ENCODE peak calls at places on chromosomes 7 and 10, in seven cellular contexts. Q, M, J, T, X, C and P are unnamed samples.

GRCh38 chr7:129401968-129402860 is 32.0 kb upstream of the STRIP2 start:
- DNase-seq in C (no peak), X (no peak), M (no peak), J (no peak), Q (no peak), T (no peak), P (no peak)

GRCh38 chr10:104868231-104868630 is 227.1 kb downstream of the SORCS3 start:
- DNase-seq in X (no peak), C (no peak), M (no peak), Q (no peak), J (no peak), T (no peak), P (no peak)

GRCh38 chr7:98287486-98287959 is 6.0 kb downstream of the BRI3 start:
- DNase-seq in J (peak), Q (peak), X (no peak), C (peak), T (no peak), M (no peak), P (peak)

GRCh38 chr7:40879941-40880558 is 745.2 kb downstream of the SUGCT start:
- DNase-seq in X (no peak), Q (no peak), T (no peak), J (no peak), M (no peak), C (no peak), P (no peak)

GRCh38 chr7:130219871-130220270 is 12.2 kb downstream of the SSMEM1 start:
- DNase-seq in X (no peak), Q (no peak), T (no peak), C (no peak), M (no peak), J (no peak), P (no peak)

GRCh38 chr10:27088263-27089044 is 11.8 kb downstream of the ANKRD26 start:
- DNase-seq in X (no peak), T (no peak), M (no peak), C (no peak), Q (no peak), J (no peak), P (no peak)

GRCh38 chr7:95901006-95901405 is 128.7 kb downstream of the DYNC1I1 start:
- DNase-seq in Q (no peak), C (no peak), M (no peak), T (no peak), X (no peak), J (no peak), P (no peak)

GRCh38 chr10:133462512-133463305 is 9.0 kb downstream of the SCART1 start:
- DNase-seq in Q (no peak), X (no peak), T (no peak), J (no peak), M (no peak), C (no peak), P (no peak)

GRCh38 chr7:74134117-74134539 is 40.0 kb upstream of the EIF4H start:
- DNase-seq in C (no peak), T (no peak), J (no peak), Q (no peak), M (no peak), X (no peak), P (no peak)

GRCh38 chr7:149239345-149240143 is at the start of gene ZNF212:
- DNase-seq in Q (peak), T (peak), J (peak), M (peak), C (peak), X (peak), P (peak)

GRCh38 chr10:62038609-62039190 is 137.2 kb downstream of the ARID5B start:
- DNase-seq in M (peak), X (peak), J (peak), C (peak), Q (peak), T (peak), P (peak)

GRCh38 chr7:157977306-157977705 is 610.3 kb downstream of the PTPRN2 start:
- DNase-seq in J (no peak), M (no peak), C (no peak), T (no peak), Q (no peak), X (no peak), P (peak)

GRCh38 chr10:78727251-78727650 is 341.5 kb upstream of the ZMIZ1 start:
- DNase-seq in T (no peak), M (no peak), J (no peak), C (no peak), X (no peak), Q (no peak), P (no peak)